ENCODE peak calls at places on chromosome 4, in four cellular contexts. Y, T, P and X are unnamed samples.
A peak's percentile ranks its signal among the peaks of the same experiment; 100 is the strongest.

GRCh38 chr4:22512306-22512705 is 3.6 kb downstream of the ADGRA3 start:
- DNase-seq in Y (no peak), T (no peak), P (no peak), X (no peak)

GRCh38 chr4:41122775-41123174 is 91.6 kb downstream of the APBB2 start:
- DNase-seq in Y (no peak), T (no peak), P (no peak), X (no peak)

GRCh38 chr4:85952982-85953650 is 406.7 kb downstream of the MAPK10 start:
- DNase-seq in Y (no peak), T (no peak), P (no peak), X (no peak)

GRCh38 chr4:80097395-80098177 is 24.6 kb upstream of the ANTXR2 start:
- DNase-seq in Y (no peak), T (no peak), P (no peak), X (no peak)

GRCh38 chr4:80073362-80074008 is 456 bp upstream of the ANTXR2 start:
- DNase-seq in Y (peak; percentile 97), T (no peak), P (no peak), X (no peak)

GRCh38 chr4:90163872-90164271 is 36.7 kb downstream of the CCSER1 start:
- DNase-seq in Y (no peak), T (no peak), P (no peak), X (no peak)

GRCh38 chr4:134160211-134160610 is 41.4 kb downstream of the PABPC4L start:
- DNase-seq in Y (no peak), T (no peak), P (no peak), X (no peak)

GRCh38 chr4:138300616-138301015 is 58.5 kb upstream of the SLC7A11 start:
- DNase-seq in Y (no peak), T (no peak), P (no peak), X (no peak)

GRCh38 chr4:120085705-120086104 is 19.1 kb upstream of the MAD2L1 start:
- DNase-seq in Y (no peak), T (no peak), P (no peak), X (no peak)

GRCh38 chr4:74092957-74093356 is 6.0 kb downstream of the CXCL2 start:
- DNase-seq in Y (no peak), T (no peak), P (no peak), X (no peak)

GRCh38 chr4:80448056-80448455 is 112.5 kb downstream of the CFAP299 start:
- DNase-seq in Y (no peak), T (no peak), P (no peak), X (no peak)

GRCh38 chr4:172986114-172986513 is 182.5 kb upstream of the GALNT7 start:
- DNase-seq in Y (no peak), T (no peak), P (no peak), X (no peak)

GRCh38 chr4:179836179-179837075 is 2394.2 kb upstream of the AGA start:
- DNase-seq in Y (peak; percentile 82), T (no peak), P (no peak), X (no peak)

GRCh38 chr4:67393699-67394281 is 151.5 kb downstream of the CENPC start:
- DNase-seq in Y (peak; percentile 35), T (no peak), P (peak; percentile 15), X (peak; percentile 18)

GRCh38 chr4:106614446-106614845 is 245.9 kb upstream of the GIMD1 start:
- DNase-seq in Y (no peak), T (no peak), P (no peak), X (no peak)

GRCh38 chr4:54185380-54185779 is 43.7 kb upstream of the PDGFRA start:
- DNase-seq in Y (no peak), T (no peak), P (peak; percentile 35), X (no peak)

GRCh38 chr4:126583509-126583908 is 1049.2 kb upstream of the INTU start:
- DNase-seq in Y (peak; percentile 29), T (no peak), P (no peak), X (no peak)

GRCh38 chr4:89110541-89110985 is 770 bp upstream of the TIGD2 start:
- DNase-seq in Y (no peak), T (no peak), P (peak; percentile 28), X (no peak)

GRCh38 chr4:68895561-68896198 is 55.9 kb downstream of the UGT2A3 start:
- DNase-seq in Y (no peak), T (no peak), P (no peak), X (no peak)

GRCh38 chr4:182585321-182585720 is 331.9 kb downstream of the DCTD start:
- DNase-seq in Y (no peak), T (no peak), P (no peak), X (no peak)

GRCh38 chr4:126939401-126939800 is 693.4 kb upstream of the INTU start:
- DNase-seq in Y (no peak), T (no peak), P (no peak), X (no peak)

GRCh38 chr4:57734104-57734503 is 623.9 kb upstream of the IGFBP7 start:
- DNase-seq in Y (no peak), T (no peak), P (no peak), X (no peak)

GRCh38 chr4:108988514-108989195 is 225.8 kb upstream of the ETNPPL start:
- DNase-seq in Y (no peak), T (no peak), P (no peak), X (no peak)

GRCh38 chr4:89719536-89719935 is 117.4 kb downstream of the SNCA start:
- DNase-seq in Y (no peak), T (no peak), P (no peak), X (no peak)

GRCh38 chr4:140004580-140005314 is 149.2 kb downstream of the MAML3 start:
- DNase-seq in Y (no peak), T (no peak), P (peak; percentile 70), X (no peak)

GRCh38 chr4:26741491-26741871 is 119.2 kb upstream of the STIM2 start:
- DNase-seq in Y (no peak), T (no peak), P (no peak), X (no peak)

GRCh38 chr4:16027626-16028025 is 56.2 kb downstream of the PROM1 start:
- DNase-seq in Y (no peak), T (no peak), P (no peak), X (no peak)

GRCh38 chr4:67751260-67751659 is 2.9 kb downstream of the GNRHR start:
- DNase-seq in Y (no peak), T (no peak), P (no peak), X (no peak)

GRCh38 chr4:184217569-184218131 is at the start of gene ENPP6:
- DNase-seq in Y (no peak), T (no peak), P (no peak), X (no peak)

GRCh38 chr4:173436149-173436579 is 37.2 kb upstream of the SCRG1 start:
- DNase-seq in Y (no peak), T (no peak), P (no peak), X (no peak)

GRCh38 chr4:7041851-7042696 is 1.1 kb upstream of the TADA2B start:
- DNase-seq in Y (peak; percentile 79), T (no peak), P (no peak), X (no peak)

GRCh38 chr4:82789377-82789776 is 9.2 kb downstream of the SCD5 start:
- DNase-seq in Y (no peak), T (no peak), P (no peak), X (no peak)

GRCh38 chr4:187017156-187017555 is 293.5 kb upstream of the FAT1 start:
- DNase-seq in Y (no peak), T (no peak), P (no peak), X (peak; percentile 1)